ENCODE peak calls at places on chromosome 17, in five cellular contexts. B is vagina, X is breast epithelium, N is endodermal cell, A is uterus. C is an unnamed sample. For H3K4me1 and H3K9me3, the result is how much of the 10 kb centered on the place peaks cover.

GRCh38 chr17:72514888-72515287 is 394.1 kb downstream of the SOX9 start:
- DNase-seq in B (no peak), X (no peak), N (no peak), A (no peak), C (peak)

GRCh38 chr17:73474370-73474988 is 162.7 kb upstream of the CDC42EP4 start:
- DNase-seq in B (no peak), X (no peak), N (no peak), A (peak), C (peak)

GRCh38 chr17:67353929-67354557 is 12.3 kb downstream of the PSMD12 start:
- DNase-seq in B (no peak), X (no peak), N (no peak), A (no peak), C (no peak)

GRCh38 chr17:4446326-4447051 is 12.7 kb downstream of the SPNS3 start:
- DNase-seq in B (no peak), X (no peak), N (no peak), A (no peak), C (no peak)

GRCh38 chr17:45130640-45131293 is 1.5 kb downstream of the PLCD3 start:
- DNase-seq in B (no peak), X (no peak), N (no peak), A (no peak), C (no peak)

GRCh38 chr17:64498308-64499203 is 1.7 kb upstream of the POLG2 start:
- DNase-seq in B (no peak), X (no peak), N (no peak), A (no peak), C (no peak)

GRCh38 chr17:57274162-57274561 is 17.8 kb downstream of the MSI2 start:
- DNase-seq in B (no peak), X (no peak), N (no peak), A (no peak), C (no peak)

GRCh38 chr17:38879878-38880727 is 10.2 kb downstream of the LASP1 start:
- DNase-seq in B (no peak), X (no peak), N (peak), A (peak), C (peak)

GRCh38 chr17:44385287-44386181 is 3.9 kb downstream of the ITGA2B start:
- DNase-seq in B (no peak), X (peak), N (peak), A (peak), C (peak)

GRCh38 chr17:68356520-68356919 is 65.2 kb downstream of the ARSG start:
- DNase-seq in B (no peak), X (no peak), N (no peak), A (no peak), C (no peak)

GRCh38 chr17:61144876-61145564 is 254.6 kb upstream of the TBX2 start:
- DNase-seq in B (no peak), X (no peak), N (no peak), A (peak), C (no peak)

GRCh38 chr17:22435231-22435974 is 743.1 kb downstream of the KCNJ18 start:
- DNase-seq in B (no peak), X (no peak), N (no peak), A (no peak), C (no peak)

GRCh38 chr17:74176546-74177001 is 26.9 kb upstream of the RPL38 start:
- DNase-seq in B (no peak), X (no peak), N (peak), A (peak), C (peak)

GRCh38 chr17:4066210-4066609 is 76.6 kb downstream of the ZZEF1 start:
- DNase-seq in B (no peak), X (no peak), N (no peak), A (no peak), C (no peak)

GRCh38 chr17:37672545-37673078 is 29.4 kb upstream of the DDX52 start:
- DNase-seq in B (peak), X (no peak), N (peak), A (no peak), C (no peak)

GRCh38 chr17:49752508-49752907 is 11.4 kb downstream of the FAM117A start:
- DNase-seq in B (no peak), X (no peak), N (no peak), A (no peak), C (no peak)
- H3K4me1 ChIP-seq in B (under half), X (under half), N (under half), A (under half), C (under half)

DNA sequence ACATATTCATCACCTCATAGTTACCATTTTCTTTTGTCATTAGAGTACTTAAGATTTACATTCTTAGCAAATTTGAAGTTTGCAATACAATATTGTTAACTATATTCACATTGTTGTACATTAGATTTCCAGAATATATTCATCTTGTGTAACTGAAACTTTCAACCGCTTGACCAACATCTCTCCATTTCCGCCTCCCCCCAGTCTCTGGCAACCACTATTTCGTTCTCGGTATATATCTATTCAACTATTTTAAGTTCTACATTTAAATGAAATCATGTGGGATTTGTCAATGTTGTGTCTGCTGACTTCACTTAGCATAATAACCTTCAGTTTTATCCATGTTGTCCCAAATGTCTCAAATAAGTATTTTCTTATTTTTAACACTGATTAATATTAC is 274.5 kb upstream of the KIF2B start:
- DNase-seq in B (no peak), X (no peak), N (no peak), A (no peak), C (no peak)
- H3K9me3 ChIP-seq in B (under half), X (under half), N (under half), A (under half), C (under half)

DNA sequence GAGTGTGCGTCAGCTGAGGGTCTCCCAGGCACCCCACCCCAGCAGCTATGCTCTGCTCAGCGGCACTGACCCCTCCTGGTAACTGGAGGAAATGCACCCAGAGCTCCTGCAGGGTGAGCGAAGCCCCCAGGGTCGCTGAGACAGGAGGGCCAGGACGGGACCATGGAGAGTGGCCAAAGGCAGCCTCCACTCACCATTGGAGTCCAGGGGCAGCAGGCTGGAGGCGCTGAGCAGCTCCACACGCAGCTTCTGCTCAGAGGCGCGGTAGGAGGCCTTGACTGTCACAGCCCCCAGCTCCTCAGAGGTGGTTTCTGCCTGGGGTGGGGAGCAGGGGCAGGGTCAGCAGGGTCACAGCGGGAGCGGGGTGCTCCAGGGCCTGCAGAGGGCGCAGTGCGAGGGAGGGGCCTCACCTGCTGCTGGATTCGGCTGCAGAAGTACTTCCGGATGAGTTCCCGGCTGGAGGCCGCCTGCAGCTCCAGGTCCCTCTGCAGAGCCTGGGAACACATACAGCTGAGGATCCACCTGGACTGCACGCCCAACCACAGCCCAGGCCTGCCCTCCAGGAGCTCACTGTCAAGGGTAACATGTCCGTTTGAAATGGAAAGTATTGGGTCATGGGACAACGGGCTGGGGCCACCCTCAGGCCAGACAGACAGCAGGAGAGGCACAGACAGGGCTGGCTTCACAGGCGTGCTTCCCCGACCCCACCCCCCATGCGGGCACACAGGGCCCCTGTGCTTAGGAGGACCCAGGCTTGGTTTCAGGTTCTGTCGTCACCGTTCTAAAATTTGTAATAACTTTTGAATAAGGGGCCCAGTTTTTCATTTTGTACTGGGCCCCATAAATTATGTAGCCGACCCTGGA is 13.8 kb downstream of the UNC13D start:
- DNase-seq in B (no peak), X (no peak), N (peak), A (no peak), C (no peak)
- H3K4me1 ChIP-seq in B (under half), X (under half), N (under half), A (under half), C (under half)

DNA sequence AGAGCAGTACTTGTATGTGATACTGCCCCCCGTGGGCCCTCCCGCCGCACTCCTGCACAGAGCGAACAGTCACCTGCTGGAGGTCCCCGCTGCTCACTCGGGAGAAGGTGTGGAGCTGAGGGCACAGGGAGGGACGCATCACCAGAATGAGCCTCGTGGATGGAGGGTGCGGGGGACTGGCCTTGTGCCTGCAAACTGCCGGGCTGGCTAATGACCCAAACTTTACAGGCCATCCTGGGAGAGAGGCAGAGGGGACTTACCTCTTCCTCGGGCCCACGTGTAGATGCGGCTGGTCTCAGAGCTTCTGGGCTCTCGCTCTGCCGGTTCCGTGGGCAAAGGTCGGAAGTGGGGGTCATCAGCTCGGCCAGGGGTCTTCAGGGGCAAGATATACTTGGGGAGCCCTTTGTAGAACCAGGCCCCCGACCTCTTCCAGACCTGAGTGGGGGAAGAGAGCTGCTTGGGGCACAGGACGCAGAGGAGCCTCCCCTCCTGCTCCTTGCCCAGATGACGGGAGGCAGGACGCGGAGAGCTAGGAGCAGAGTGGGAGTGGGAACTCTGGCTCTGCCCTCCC is 65.5 kb upstream of the DOC2B start:
- DNase-seq in B (no peak), X (no peak), N (no peak), A (no peak), C (no peak)
- H3K9me3 ChIP-seq in B (under half), X (under half), N (under half), A (under half), C (under half)

GRCh38 chr17:7560172-7561027 is 1.3 kb upstream of the SENP3 start:
- DNase-seq in B (no peak), X (peak), N (peak), A (peak), C (no peak)
- H3K4me1 ChIP-seq in B (half or more), X (under half), N (under half), A (under half), C (half or more)

GRCh38 chr17:29027521-29027920 is 15.4 kb upstream of the PIPOX start:
- DNase-seq in B (no peak), X (no peak), N (no peak), A (no peak), C (no peak)

GRCh38 chr17:29032798-29033197 is 10.1 kb upstream of the PIPOX start:
- DNase-seq in B (no peak), X (no peak), N (peak), A (no peak), C (no peak)

GRCh38 chr17:29034510-29034909 is 8.4 kb upstream of the PIPOX start:
- DNase-seq in B (no peak), X (no peak), N (no peak), A (no peak), C (no peak)

GRCh38 chr17:29036584-29036983 is 6.4 kb upstream of the PIPOX start:
- DNase-seq in B (no peak), X (no peak), N (no peak), A (no peak), C (no peak)

GRCh38 chr17:29032067-29032551 is 10.8 kb upstream of the PIPOX start:
- DNase-seq in B (no peak), X (no peak), N (peak), A (no peak), C (no peak)
- H3K9me3 ChIP-seq in B (under half), X (under half), N (under half), A (under half), C (under half)

GRCh38 chr17:40326832-40327199 is 17.8 kb downstream of the RARA start:
- DNase-seq in B (no peak), X (no peak), N (no peak), A (peak), C (peak)

GRCh38 chr17:40323731-40324650 is 15.0 kb downstream of the RARA start:
- DNase-seq in B (no peak), X (peak), N (no peak), A (peak), C (peak)

GRCh38 chr17:40326014-40326831 is 17.2 kb downstream of the RARA start:
- DNase-seq in B (no peak), X (peak), N (no peak), A (no peak), C (no peak)

GRCh38 chr17:40327244-40327666 is 18.3 kb downstream of the RARA start:
- DNase-seq in B (no peak), X (no peak), N (no peak), A (no peak), C (no peak)

DNA sequence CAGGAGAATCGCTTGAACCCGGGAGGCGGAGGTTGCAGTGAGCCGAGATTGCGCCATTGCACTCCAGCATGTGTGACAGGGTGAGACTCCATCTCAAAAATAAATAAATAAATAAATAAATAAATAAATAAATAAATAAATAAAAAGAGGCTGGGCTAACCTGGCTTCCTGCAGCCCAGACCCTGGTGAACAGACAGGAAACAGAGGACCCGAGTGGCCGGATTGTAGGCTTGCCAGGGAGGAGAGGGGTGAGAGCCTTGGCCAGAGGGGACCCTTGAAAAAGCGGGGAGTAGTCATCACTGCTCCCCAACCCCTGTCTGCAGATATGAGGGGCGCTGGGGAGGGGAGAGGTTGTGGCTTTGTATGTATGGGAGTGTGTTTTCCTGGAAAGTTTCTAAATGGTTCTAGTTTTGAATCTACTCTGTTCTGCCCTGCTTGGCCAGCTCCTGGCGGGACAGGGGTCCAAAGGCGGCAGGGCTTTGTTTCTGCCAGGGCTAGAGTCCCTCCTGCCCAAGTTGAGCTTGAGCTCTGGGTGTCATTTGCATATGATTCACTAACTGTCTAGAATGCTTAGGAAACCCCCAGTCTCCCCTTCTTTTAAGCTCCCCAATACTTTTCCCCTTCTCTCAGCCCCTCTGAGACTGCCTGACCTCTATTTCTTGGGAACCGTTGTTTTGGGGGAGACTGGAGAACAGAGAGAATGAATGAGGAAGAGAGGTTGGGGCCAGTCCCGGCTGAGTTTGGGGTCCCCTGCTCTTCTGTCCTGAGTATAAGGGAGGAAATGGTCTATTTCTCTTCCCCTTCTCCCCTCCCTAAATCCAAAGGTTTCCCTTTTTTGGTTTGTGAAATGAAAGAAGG is 16.4 kb downstream of the RARA start:
- DNase-seq in B (no peak), X (no peak), N (no peak), A (no peak), C (no peak)
- H3K4me1 ChIP-seq in B (half or more), X (half or more), N (under half), A (under half), C (half or more)